ENCODE peak calls at places on chromosomes 1 and 21, in four cellular contexts. Z is H1, F is GM12878, U is HCT116. S is an unnamed sample.

GRCh38 chr1:160971618-160972056 is 17.0 kb upstream of the ITLN2 start:
- DNase-seq in Z (no peak), F (peak), U (no peak), S (no peak)

GRCh38 chr1:8533907-8534306 is 216.0 kb downstream of the SLC45A1 start:
- DNase-seq in U (no peak), F (no peak), Z (no peak), S (no peak)

GRCh38 chr1:147853391-147853790 is 49.2 kb upstream of the GJA8 start:
- DNase-seq in F (no peak), U (no peak), Z (no peak), S (no peak)

GRCh38 chr1:56190975-56191768 is 388.2 kb downstream of the PLPP3 start:
- DNase-seq in F (no peak), U (no peak), Z (no peak), S (no peak)

GRCh38 chr1:8017495-8018310 is 8.4 kb downstream of the ERRFI1 start:
- DNase-seq in U (no peak), Z (no peak), F (no peak), S (no peak)

GRCh38 chr1:113976609-113977278 is 2.5 kb upstream of the OLFML3 start:
- DNase-seq in Z (no peak), F (no peak), U (peak), S (no peak)

GRCh38 chr1:202691846-202692245 is 18.4 kb downstream of the SYT2 start:
- DNase-seq in Z (no peak), F (no peak), U (no peak), S (no peak)

GRCh38 chr1:39354572-39354971 is 136.9 kb upstream of the BMP8A start:
- DNase-seq in Z (no peak), U (no peak), F (no peak), S (no peak)

GRCh38 chr1:242827538-242827937 is 303.0 kb upstream of the PLD5 start:
- DNase-seq in U (no peak), F (no peak), Z (no peak), S (no peak)

GRCh38 chr1:233473549-233474204 is 140.2 kb upstream of the KCNK1 start:
- DNase-seq in Z (no peak), F (no peak), U (no peak), S (no peak)

GRCh38 chr1:212814989-212815388 is 23.3 kb downstream of the TATDN3 start:
- DNase-seq in F (no peak), U (no peak), Z (no peak), S (no peak)

GRCh38 chr21:43782741-43783700 is 6.4 kb upstream of the RRP1 start:
- DNase-seq in Z (no peak), F (no peak), U (peak), S (no peak)

GRCh38 chr1:201709564-201710295 is 119.2 kb upstream of the IPO9 start:
- DNase-seq in Z (peak), F (no peak), U (peak), S (peak)

GRCh38 chr1:77888071-77888428 is 374 bp upstream of the NEXN start:
- DNase-seq in Z (no peak), U (no peak), F (no peak), S (no peak)

GRCh38 chr1:58813801-58814200 is 30.0 kb upstream of the JUN start:
- DNase-seq in Z (no peak), U (no peak), F (no peak), S (no peak)

GRCh38 chr1:104182251-104182650 is 432.6 kb downstream of the AMY1C start:
- DNase-seq in U (no peak), F (no peak), Z (no peak), S (no peak)

GRCh38 chr1:16112558-16113555 is 39.4 kb upstream of the FAM131C start:
- DNase-seq in Z (peak), U (no peak), F (no peak), S (no peak)

GRCh38 chr21:36702622-36702968 is 3.7 kb downstream of the SIM2 start:
- DNase-seq in F (no peak), U (no peak), Z (no peak), S (no peak)

GRCh38 chr21:36700961-36701911 is 2.3 kb downstream of the SIM2 start:
- DNase-seq in U (no peak), Z (peak), F (no peak), S (no peak)

GRCh38 chr21:36700295-36700960 is 1.5 kb downstream of the SIM2 start:
- DNase-seq in Z (peak), F (no peak), U (no peak), S (no peak)

GRCh38 chr21:36703123-36703522 is 4.2 kb downstream of the SIM2 start:
- DNase-seq in Z (no peak), U (no peak), F (no peak), S (no peak)

DNA sequence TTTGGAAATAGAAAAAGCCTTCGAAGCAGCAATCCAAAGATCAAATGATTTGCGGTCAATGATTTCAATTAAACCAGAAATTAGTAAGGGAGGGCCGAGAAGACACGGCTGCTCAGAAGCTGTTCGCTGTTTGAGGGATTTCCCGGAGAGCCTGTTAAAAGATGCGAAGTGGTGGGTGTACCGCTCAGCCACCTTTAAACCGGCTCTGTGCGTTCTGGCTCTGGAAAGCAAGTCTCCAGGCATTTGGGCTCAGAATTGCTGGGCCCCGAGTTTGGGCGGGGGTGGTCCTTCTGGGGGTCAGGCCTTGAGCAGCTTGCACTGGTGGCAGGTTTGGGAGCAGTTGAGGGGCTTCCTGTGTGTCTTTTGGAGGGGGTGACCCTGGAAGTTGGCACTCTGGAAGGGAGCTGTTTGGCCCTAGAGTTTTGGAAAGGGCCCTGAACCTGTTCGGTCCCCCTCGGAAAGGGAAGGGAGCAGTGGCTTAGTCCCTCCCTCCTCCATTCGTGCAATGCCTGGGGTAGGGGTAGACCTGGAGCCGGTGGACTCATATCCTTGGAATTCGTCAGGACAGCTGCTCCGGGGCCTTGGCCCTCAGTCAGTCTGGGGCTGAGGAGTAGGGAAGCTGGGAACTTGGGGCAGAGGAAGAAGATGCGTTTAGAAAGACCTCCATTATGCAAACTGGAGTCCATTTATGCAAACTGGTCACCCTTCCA is 3.2 kb downstream of the SIM2 start:
- DNase-seq in F (no peak), U (no peak), Z (peak), S (no peak)
- TF ChIP-seq SIN3A in F (no peak), U (no peak), Z (no peak), S (no peak)

DNA sequence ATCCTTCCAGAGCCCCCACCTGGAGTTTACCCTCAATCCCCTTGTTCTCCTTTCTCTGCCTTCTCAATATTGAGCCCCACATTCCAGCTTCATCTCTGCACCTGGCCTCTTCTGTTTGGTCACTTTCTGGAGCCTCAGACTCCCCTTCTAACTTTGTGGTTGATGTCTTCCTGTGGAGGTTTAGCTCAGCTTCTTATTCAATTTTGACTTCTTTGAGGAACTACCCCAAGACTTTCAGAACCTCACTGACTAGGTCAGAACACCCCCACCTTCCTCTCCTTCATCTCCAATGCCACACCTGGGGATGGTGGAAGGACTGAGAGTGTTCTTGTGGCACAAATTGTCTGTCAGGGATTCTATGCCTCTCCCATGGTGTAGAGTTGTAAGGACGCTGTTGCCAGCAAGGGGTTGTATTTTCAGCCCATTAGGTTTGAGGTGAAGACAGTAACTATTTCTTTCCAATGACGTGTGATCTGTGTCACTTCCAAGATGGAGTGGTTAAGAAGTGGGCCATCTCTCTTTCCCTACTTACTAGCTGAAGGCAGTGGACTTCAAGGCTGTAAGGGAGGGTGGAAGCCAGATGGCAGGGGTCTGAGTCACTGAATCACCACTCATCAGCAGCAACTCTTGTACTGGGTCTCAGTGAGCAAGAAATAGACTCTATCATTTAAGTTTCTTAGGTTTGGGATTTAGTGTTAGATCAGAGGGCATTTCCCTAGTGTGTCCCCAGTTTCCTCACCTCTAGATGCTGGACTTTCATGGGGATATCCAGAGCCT is 80.6 kb downstream of the PAPPA2 start:
- DNase-seq in F (no peak), Z (no peak), U (no peak), S (no peak)
- TF ChIP-seq SIN3A in F (no peak), Z (no peak), U (no peak), S (no peak)

DNA sequence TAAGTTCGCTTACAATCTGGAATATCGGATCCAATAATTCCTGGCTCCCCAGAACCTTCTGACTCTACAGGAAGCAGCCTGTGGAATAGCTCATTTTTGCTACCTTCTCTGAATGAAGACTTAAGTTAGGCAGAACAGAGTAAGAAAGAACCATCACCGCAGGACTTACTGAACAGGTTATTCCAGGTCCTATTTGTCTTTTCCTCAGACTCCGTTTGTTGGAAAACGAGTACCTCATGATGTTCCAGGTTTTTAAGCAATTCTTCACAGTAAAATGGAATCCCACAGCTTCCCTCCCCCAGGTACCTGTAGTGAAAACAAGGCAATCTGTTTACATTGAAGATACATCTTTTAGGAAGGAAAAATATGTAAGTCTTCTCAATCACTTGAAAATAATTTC is 59.8 kb downstream of the ADCY10 start:
- DNase-seq in F (no peak), Z (no peak), U (no peak), S (no peak)
- TF ChIP-seq SIN3A in F (no peak), Z (no peak), U (no peak), S (no peak)

GRCh38 chr1:184326278-184326677 is 60.6 kb upstream of the C1orf21 start:
- DNase-seq in F (no peak), Z (no peak), U (no peak), S (no peak)
- TF ChIP-seq SIN3A in F (no peak), Z (no peak), U (no peak), S (no peak)

GRCh38 chr1:67749844-67750689 is 65.1 kb downstream of the GADD45A start:
- DNase-seq in U (peak), F (no peak), Z (no peak), S (no peak)
- TF ChIP-seq SIN3A in U (peak), F (no peak), Z (no peak), S (no peak)

GRCh38 chr1:45492691-45493090 is 1.7 kb upstream of the TESK2 start:
- DNase-seq in Z (no peak), F (no peak), U (no peak), S (no peak)

GRCh38 chr1:45488978-45489377 is 2.0 kb downstream of the TESK2 start:
- DNase-seq in Z (no peak), F (no peak), U (no peak), S (no peak)

GRCh38 chr1:45491464-45492260 is 699 bp upstream of the TESK2 start:
- DNase-seq in Z (no peak), U (no peak), F (no peak), S (no peak)

GRCh38 chr1:45490623-45491463 is at the start of gene TESK2:
- DNase-seq in F (peak), Z (peak), U (peak), S (peak)

GRCh38 chr1:45490121-45490622 is 791 bp downstream of the TESK2 start:
- DNase-seq in F (no peak), Z (no peak), U (no peak), S (no peak)
- TF ChIP-seq SIN3A in F (no peak), Z (no peak), U (no peak), S (no peak)

GRCh38 chr1:79373481-79374132 is 367.1 kb upstream of the ADGRL4 start:
- DNase-seq in Z (no peak), U (no peak), F (no peak), S (no peak)
- TF ChIP-seq SIN3A in Z (no peak), U (no peak), F (no peak), S (no peak)

GRCh38 chr1:223264529-223264928 is 99.4 kb downstream of the SUSD4 start:
- DNase-seq in F (no peak), Z (no peak), U (no peak), S (no peak)

GRCh38 chr1:223270155-223270554 is 93.8 kb downstream of the SUSD4 start:
- DNase-seq in F (no peak), U (no peak), Z (no peak), S (no peak)

GRCh38 chr1:223264983-223265663 is 98.9 kb downstream of the SUSD4 start:
- DNase-seq in U (no peak), F (no peak), Z (no peak), S (no peak)

GRCh38 chr1:223269006-223269405 is 95.0 kb downstream of the SUSD4 start:
- DNase-seq in U (no peak), F (no peak), Z (no peak), S (no peak)

DNA sequence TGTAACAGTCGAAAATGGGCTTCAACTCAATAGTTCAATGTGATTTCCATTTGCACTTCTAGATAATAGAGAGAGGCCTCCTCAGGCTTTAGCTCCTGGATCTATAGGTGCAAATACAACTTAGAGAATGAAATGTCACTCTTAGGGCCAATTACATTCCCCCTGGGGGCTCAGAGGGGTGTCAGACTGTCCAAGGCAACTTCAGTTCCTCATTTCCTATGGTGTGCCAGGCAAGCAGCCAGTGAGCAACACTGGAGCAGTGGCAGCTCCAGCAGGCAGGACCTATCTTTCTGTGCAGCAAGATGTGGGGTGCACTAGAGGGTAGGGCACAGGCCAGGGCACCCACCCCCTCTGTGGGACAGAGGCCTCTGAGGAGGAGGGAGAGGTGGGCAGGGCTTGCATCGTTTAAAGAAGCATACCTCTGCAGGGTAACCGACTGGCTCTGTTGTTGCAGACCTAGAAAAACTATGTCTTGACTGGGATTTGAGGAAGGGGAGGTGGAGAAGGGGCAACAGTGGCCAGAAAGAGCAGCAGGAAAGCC is 97.3 kb downstream of the SUSD4 start:
- DNase-seq in U (no peak), F (no peak), Z (no peak), S (no peak)
- TF ChIP-seq SIN3A in U (no peak), F (no peak), Z (no peak), S (no peak)

GRCh38 chr1:43104027-43104763 is 67.9 kb downstream of the EBNA1BP2 start:
- DNase-seq in U (no peak), Z (no peak), F (no peak), S (no peak)

GRCh38 chr1:43107664-43108063 is 64.4 kb downstream of the EBNA1BP2 start:
- DNase-seq in F (no peak), Z (no peak), U (no peak), S (no peak)

GRCh38 chr1:43108080-43108479 is 64.0 kb downstream of the EBNA1BP2 start:
- DNase-seq in Z (no peak), U (no peak), F (no peak), S (no peak)
- TF ChIP-seq SIN3A in Z (no peak), U (no peak), F (no peak), S (no peak)

DNA sequence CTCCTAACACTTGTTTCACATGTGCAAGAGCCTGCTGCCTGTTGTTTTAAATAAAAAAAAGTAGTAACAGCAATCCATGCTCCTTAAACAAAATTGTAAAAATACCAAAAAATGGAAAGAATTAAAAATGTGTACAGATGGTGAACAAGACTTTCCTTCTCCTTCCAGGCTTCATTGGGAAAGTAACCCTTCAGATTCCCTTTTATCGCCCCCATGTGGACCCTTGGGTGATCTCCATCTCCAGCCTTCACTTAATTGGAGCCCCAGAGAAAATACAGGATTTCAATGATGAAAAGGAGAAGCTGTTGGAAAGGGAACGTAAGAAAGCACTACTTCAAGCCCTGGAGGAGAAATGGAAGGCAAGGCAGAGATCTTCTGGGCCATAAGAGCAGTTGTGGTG is 14.2 kb downstream of the VPS13D start:
- DNase-seq in Z (peak), U (no peak), F (no peak), S (no peak)
- TF ChIP-seq SIN3A in Z (no peak), U (no peak), F (no peak), S (no peak)